ENCODE peak calls at places on chromosomes 3 and 15, in nine cellular contexts. V, E, D, X, O, C, M, N and I are unnamed samples.

GRCh38 chr15:31371520-31372240 is 45.0 kb downstream of the KLF13 start:
- DNase-seq in V (no peak), E (no peak), D (no peak), X (no peak), O (no peak), C (no peak), M (no peak), N (no peak), I (no peak)

GRCh38 chr15:41661529-41662225 is 1.5 kb downstream of the MGA start:
- DNase-seq in V (peak), E (peak), D (peak), X (peak), O (peak), C (peak), M (peak), N (peak), I (peak)

GRCh38 chr3:37703633-37704032 is 158.0 kb upstream of the CTDSPL start:
- DNase-seq in V (no peak), E (no peak), D (no peak), X (no peak), O (no peak), C (no peak), M (no peak), N (no peak), I (no peak)

GRCh38 chr3:100289339-100289738 is 28.5 kb downstream of the TBC1D23 start:
- DNase-seq in V (no peak), E (no peak), D (no peak), X (no peak), O (no peak), C (peak), M (no peak), N (no peak), I (no peak)

GRCh38 chr15:57560976-57561711 is 30.6 kb upstream of the MYZAP start:
- DNase-seq in V (peak), E (peak), D (peak), X (peak), O (peak), C (peak), M (peak), N (peak), I (peak)

GRCh38 chr3:186932281-186933181 is 2.2 kb downstream of the ST6GAL1 start:
- DNase-seq in V (no peak), E (no peak), D (no peak), X (no peak), O (no peak), C (peak), M (no peak), N (no peak), I (no peak)

GRCh38 chr3:148940983-148941382 is 50.4 kb upstream of the GYG1 start:
- DNase-seq in V (no peak), E (no peak), D (no peak), X (no peak), O (no peak), C (no peak), M (no peak), N (no peak), I (no peak)

GRCh38 chr15:73732911-73733310 is 20.2 kb downstream of the INSYN1 start:
- DNase-seq in V (no peak), E (no peak), D (no peak), X (no peak), O (no peak), C (no peak), M (no peak), N (no peak), I (no peak)

GRCh38 chr3:190968616-190969015 is 106.1 kb upstream of the GMNC start:
- DNase-seq in V (peak), E (no peak), D (no peak), X (no peak), O (no peak), C (no peak), M (no peak), N (no peak), I (no peak)

GRCh38 chr15:82178061-82178460 is 84.5 kb downstream of the EFL1 start:
- DNase-seq in V (no peak), E (no peak), D (no peak), X (no peak), O (no peak), C (peak), M (no peak), N (no peak), I (no peak)

GRCh38 chr3:13144163-13145023 is 71.2 kb upstream of the IQSEC1 start:
- DNase-seq in V (peak), E (no peak), D (no peak), X (no peak), O (peak), C (no peak), M (no peak), N (peak), I (no peak)

GRCh38 chr3:46693897-46694235 is 387 bp upstream of the ALS2CL start:
- DNase-seq in V (no peak), E (no peak), D (no peak), X (no peak), O (peak), C (no peak), M (no peak), N (peak), I (peak)

GRCh38 chr15:61668444-61668843 is 391.8 kb downstream of the VPS13C start:
- DNase-seq in V (no peak), E (no peak), D (no peak), X (no peak), O (no peak), C (no peak), M (no peak), N (no peak), I (no peak)

DNA sequence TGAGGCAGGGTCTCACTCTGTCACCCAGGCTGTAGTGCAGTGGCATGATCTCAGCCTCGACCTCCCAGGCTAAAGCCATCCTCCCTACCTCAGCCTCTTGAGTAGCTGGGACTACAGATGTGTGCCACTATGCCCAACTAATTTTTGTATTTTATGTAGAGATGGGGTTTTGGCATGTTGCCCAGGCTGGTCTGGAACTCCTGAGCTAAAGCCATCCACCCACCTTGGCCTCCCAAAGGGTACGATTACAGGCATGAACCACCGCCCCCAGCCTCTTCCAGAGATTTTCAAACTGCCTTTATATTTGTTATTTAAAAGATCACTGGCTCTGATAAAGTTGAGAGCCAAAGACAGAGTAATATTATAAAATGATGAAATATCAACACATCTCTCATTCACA is 37.3 kb downstream of the BSN start:
- DNase-seq in V (no peak), E (no peak), D (peak), X (no peak), O (no peak), C (no peak), M (no peak), N (no peak), I (no peak)
- TF ChIP-seq CTCF in V (no peak), E (no peak), D (no peak), X (no peak), O (no peak), C (no peak), M (no peak), N (no peak), I (no peak)

GRCh38 chr3:62186967-62187366 is 186.4 kb downstream of the FEZF2 start:
- DNase-seq in V (peak), E (no peak), D (no peak), X (no peak), O (no peak), C (peak), M (no peak), N (no peak), I (no peak)
- TF ChIP-seq CTCF in V (peak), E (no peak), D (peak), X (peak), O (peak), C (peak), M (peak), N (peak), I (no peak)

DNA sequence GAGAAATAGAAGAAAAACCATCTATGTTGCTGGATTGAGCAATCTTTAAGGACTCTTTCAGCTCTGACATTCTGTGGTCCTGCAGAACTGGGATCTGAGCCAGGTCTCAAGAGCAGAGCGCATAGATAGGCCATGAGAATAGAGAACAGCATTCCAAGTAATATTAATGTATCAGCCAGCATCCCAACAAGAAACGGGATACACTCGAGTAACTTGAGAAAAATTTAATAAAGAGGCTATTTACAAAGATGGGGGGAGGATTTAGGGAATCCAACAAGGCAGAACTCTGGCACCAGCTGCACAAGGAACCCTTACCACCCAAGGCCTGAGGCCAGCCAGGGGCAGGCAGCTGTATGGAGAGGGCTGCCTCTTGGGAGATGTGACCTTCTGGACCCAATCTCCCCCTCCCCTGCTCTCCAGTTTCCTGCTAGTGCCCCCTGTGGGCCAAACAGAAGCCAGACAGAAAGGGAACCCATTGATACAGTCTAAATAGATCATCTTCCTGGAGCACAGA is 8.2 kb downstream of the TMOD2 start:
- DNase-seq in V (peak), E (no peak), D (peak), X (no peak), O (peak), C (peak), M (no peak), N (peak), I (no peak)
- TF ChIP-seq CTCF in V (peak), E (no peak), D (peak), X (no peak), O (no peak), C (peak), M (no peak), N (no peak), I (no peak)

DNA sequence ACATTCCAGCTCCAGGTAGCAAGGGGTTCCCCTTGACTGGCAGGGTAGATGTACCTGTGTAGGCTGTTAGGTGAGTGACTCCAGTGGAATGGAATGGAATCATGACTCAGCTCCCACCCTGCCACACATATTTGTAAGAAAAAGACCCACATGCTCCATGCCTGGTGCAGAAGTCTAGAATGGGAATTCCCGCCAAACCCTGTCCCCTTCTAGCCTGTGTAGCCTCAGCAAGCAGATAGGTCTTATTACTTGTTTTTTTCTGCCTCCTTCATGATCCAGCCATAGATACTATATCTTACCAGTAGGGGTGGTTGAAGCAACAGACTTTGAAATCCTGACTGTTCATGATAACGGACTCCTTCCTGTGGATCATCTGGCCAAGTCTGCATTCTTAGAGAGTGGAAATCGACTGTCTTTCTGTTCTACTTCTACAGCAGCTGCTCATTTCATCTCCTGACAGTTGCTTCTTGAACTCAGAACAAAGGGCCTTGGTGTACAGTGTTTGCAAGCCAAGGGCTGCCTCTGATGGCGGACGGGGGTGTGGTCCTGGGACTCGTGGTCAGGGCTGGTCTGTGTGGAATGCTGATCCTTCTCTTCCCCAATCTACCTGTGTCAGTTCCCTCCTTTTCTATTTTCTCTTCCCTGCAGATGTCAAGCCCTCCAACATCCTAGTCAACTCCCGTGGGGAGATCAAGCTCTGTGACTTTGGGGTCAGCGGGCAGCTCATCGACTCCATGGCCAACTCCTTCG is 16.3 kb downstream of the SNAPC5 start:
- DNase-seq in V (no peak), E (peak), D (no peak), X (no peak), O (no peak), C (no peak), M (no peak), N (no peak), I (no peak)
- TF ChIP-seq CTCF in V (peak), E (no peak), D (no peak), X (no peak), O (no peak), C (no peak), M (no peak), N (no peak), I (no peak)

GRCh38 chr3:52983336-52983807 is 62.5 kb downstream of the SFMBT1 start:
- DNase-seq in V (no peak), E (no peak), D (no peak), X (peak), O (no peak), C (no peak), M (no peak), N (no peak), I (peak)
- TF ChIP-seq CTCF in V (no peak), E (no peak), D (no peak), X (no peak), O (no peak), C (no peak), M (no peak), N (no peak), I (no peak)

GRCh38 chr3:42712716-42713372 is 10.2 kb upstream of the HHATL start:
- DNase-seq in V (no peak), E (no peak), D (no peak), X (no peak), O (no peak), C (no peak), M (no peak), N (no peak), I (no peak)

GRCh38 chr3:42712344-42712648 is 9.7 kb upstream of the HHATL start:
- DNase-seq in V (no peak), E (no peak), D (no peak), X (no peak), O (no peak), C (no peak), M (no peak), N (no peak), I (no peak)

GRCh38 chr3:42713747-42714146 is 11.1 kb upstream of the HHATL start:
- DNase-seq in V (no peak), E (no peak), D (no peak), X (no peak), O (no peak), C (no peak), M (no peak), N (no peak), I (no peak)

GRCh38 chr3:42711491-42712343 is 9.1 kb upstream of the HHATL start:
- DNase-seq in V (peak), E (no peak), D (no peak), X (no peak), O (peak), C (no peak), M (no peak), N (no peak), I (no peak)

DNA sequence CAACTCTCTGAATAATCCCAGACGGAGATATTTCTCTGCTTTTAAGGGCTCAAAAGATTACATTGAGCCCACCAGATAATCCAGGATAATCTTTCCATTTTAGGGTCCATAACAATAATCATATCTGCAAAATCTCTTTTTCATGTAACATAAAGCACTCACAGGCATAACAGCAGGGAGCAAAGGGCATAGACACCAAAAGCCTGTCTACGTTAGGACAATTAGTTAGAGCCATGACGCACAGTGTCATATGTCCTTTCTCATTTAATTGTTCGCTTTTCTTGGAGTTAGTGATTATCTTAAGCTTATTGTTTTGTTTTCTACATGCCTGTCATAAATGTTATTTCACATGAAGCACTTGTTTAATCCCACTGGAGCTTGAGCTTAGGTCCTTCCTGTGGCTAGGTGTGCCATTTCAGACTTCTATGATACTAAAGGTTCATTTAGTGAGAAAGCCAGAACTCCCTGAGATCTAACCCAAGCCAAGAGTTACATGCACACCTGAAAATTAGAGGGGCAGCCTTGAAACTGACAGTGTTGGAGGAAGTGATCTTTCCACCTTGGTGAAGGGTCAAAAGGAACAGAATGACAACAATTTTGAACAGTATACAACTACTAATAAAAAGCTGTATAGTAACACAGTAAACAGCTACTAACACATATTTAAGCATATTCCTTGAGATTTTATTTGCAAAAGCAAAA is 11.7 kb upstream of the HHATL start:
- DNase-seq in V (no peak), E (no peak), D (no peak), X (no peak), O (no peak), C (no peak), M (no peak), N (no peak), I (no peak)
- TF ChIP-seq CTCF in V (no peak), E (no peak), D (no peak), X (no peak), O (no peak), C (no peak), M (no peak), N (no peak), I (no peak)

GRCh38 chr3:183285318-183285717 is 32.3 kb downstream of the B3GNT5 start:
- DNase-seq in V (no peak), E (no peak), D (no peak), X (no peak), O (no peak), C (no peak), M (no peak), N (no peak), I (no peak)
- TF ChIP-seq CTCF in V (no peak), E (no peak), D (no peak), X (no peak), O (no peak), C (no peak), M (no peak), N (no peak), I (no peak)